ENCODE peak calls at places on chromosomes 4 and X, in five cellular contexts. B, E, L, T and O are unnamed samples.

GRCh38 chrX:10239611-10240064 is 82.9 kb downstream of the CLCN4 start:
- DNase-seq in B (no peak), T (no peak), E (peak; percentile 74), L (no peak), O (no peak)

GRCh38 chrX:14926471-14926870 is 53.2 kb downstream of the MOSPD2 start:
- DNase-seq in E (no peak), T (no peak), B (no peak), L (no peak), O (no peak)

GRCh38 chr4:7172946-7173345 is 19.4 kb upstream of the SORCS2 start:
- DNase-seq in L (no peak), T (no peak), B (no peak), E (no peak), O (no peak)

GRCh38 chr4:2824329-2825183 is 19.1 kb upstream of the ADD1 start:
- DNase-seq in T (no peak), L (no peak), E (no peak), B (no peak), O (no peak)

GRCh38 chr4:7928711-7929505 is 10.8 kb downstream of the AFAP1 start:
- DNase-seq in B (no peak), L (no peak), E (peak; percentile 45), T (no peak), O (no peak)

GRCh38 chrX:44071847-44072545 is 98.8 kb upstream of the NDP start:
- DNase-seq in B (no peak), E (peak; percentile 82), L (no peak), T (no peak), O (peak; percentile 46)

GRCh38 chr4:112668131-112668530 is 31.2 kb downstream of the LARP7 start:
- DNase-seq in B (no peak), E (no peak), T (no peak), L (no peak), O (no peak)

GRCh38 chrX:48826876-48827653 is 752 bp downstream of the ERAS start:
- DNase-seq in L (no peak), B (no peak), E (no peak), T (no peak), O (no peak)

GRCh38 chrX:19840899-19841648 is 46.3 kb downstream of the SH3KBP1 start:
- DNase-seq in B (no peak), T (peak; percentile 37), E (no peak), L (no peak), O (no peak)

GRCh38 chr4:156954598-156954997 is 17.0 kb downstream of the PDGFC start:
- DNase-seq in B (no peak), T (no peak), E (no peak), L (no peak), O (no peak)

GRCh38 chr4:1862961-1863296 is 7.0 kb upstream of the LETM1 start:
- DNase-seq in T (no peak), E (no peak), L (no peak), B (no peak), O (no peak)

GRCh38 chr4:99628040-99628439 is 29.6 kb downstream of the C4orf54 start:
- DNase-seq in T (no peak), E (no peak), L (no peak), B (no peak), O (no peak)

GRCh38 chr4:86099348-86099747 is 260.5 kb downstream of the MAPK10 start:
- DNase-seq in E (no peak), T (no peak), L (no peak), B (no peak), O (no peak)

GRCh38 chrX:72062890-72063289 is 68.8 kb downstream of the RTL5 start:
- DNase-seq in B (no peak), T (no peak), L (no peak), E (no peak), O (no peak)

GRCh38 chrX:130566028-130566683 is 164.4 kb downstream of the RBMX2 start:
- DNase-seq in L (no peak), B (no peak), E (no peak), T (no peak), O (no peak)

GRCh38 chr4:114393295-114394038 is 205.1 kb upstream of the UGT8 start:
- DNase-seq in B (no peak), T (no peak), E (no peak), L (no peak), O (no peak)

GRCh38 chr4:37246891-37247290 is 2.3 kb downstream of the NWD2 start:
- DNase-seq in B (no peak), L (no peak), E (no peak), T (no peak), O (no peak)

GRCh38 chrX:144709841-144710240 is 537.5 kb upstream of the SPANXN1 start:
- DNase-seq in E (no peak), B (no peak), T (no peak), L (no peak), O (no peak)

GRCh38 chrX:34656842-34657780 is at the start of gene TMEM47:
- DNase-seq in B (peak; percentile 26), T (peak; percentile 0), L (peak; percentile 71), E (peak; percentile 75), O (no peak)

GRCh38 chrX:152968193-152968592 is 25.7 kb downstream of the PNMA5 start:
- DNase-seq in E (no peak), B (no peak), L (no peak), T (no peak), O (no peak)

GRCh38 chrX:153032397-153033118 is 23.7 kb upstream of the PNMA3 start:
- DNase-seq in B (peak; percentile 41), L (peak; percentile 57), E (peak; percentile 62), T (peak; percentile 52), O (no peak)

GRCh38 chrX:111914398-111915092 is 38.6 kb downstream of the TRPC5OS start:
- DNase-seq in T (no peak), B (no peak), L (no peak), E (no peak), O (peak; percentile 1)

GRCh38 chr4:30399476-30399875 is 320.7 kb upstream of the PCDH7 start:
- DNase-seq in E (peak; percentile 36), L (no peak), B (no peak), T (no peak), O (no peak)

GRCh38 chrX:786441-786881 is 155.9 kb downstream of the SHOX start:
- DNase-seq in B (no peak), T (no peak), E (no peak), L (no peak), O (no peak)

GRCh38 chr4:6199344-6199921 is 916 bp downstream of the JAKMIP1 start:
- DNase-seq in E (no peak), B (no peak), T (no peak), L (no peak), O (no peak)

GRCh38 chr4:168836482-168836881 is 173.6 kb downstream of the CBR4 start:
- DNase-seq in L (peak; percentile 79), E (no peak), B (no peak), T (no peak), O (no peak)

GRCh38 chr4:89765966-89766365 is 71.0 kb downstream of the SNCA start:
- DNase-seq in E (no peak), L (no peak), B (no peak), T (no peak), O (no peak)

GRCh38 chrX:14064632-14065432 is 35.1 kb upstream of the GEMIN8 start:
- DNase-seq in B (no peak), E (no peak), L (no peak), T (no peak), O (peak; percentile 59)

GRCh38 chrX:30735839-30736238 is 82.6 kb downstream of the GK start:
- DNase-seq in L (no peak), E (peak; percentile 62), B (peak; percentile 1), T (peak; percentile 64), O (peak; percentile 72)

GRCh38 chrX:133999013-133999705 is 13.8 kb upstream of the GPC3 start:
- DNase-seq in L (no peak), B (no peak), E (no peak), T (no peak), O (no peak)

GRCh38 chr4:5863461-5864113 is 29.3 kb downstream of the CRMP1 start:
- DNase-seq in E (peak; percentile 93), L (peak; percentile 58), B (no peak), T (peak; percentile 40), O (peak; percentile 91)

GRCh38 chr4:128483816-128484215 is 196.2 kb upstream of the PGRMC2 start:
- DNase-seq in L (no peak), T (no peak), B (no peak), E (no peak), O (no peak)

GRCh38 chrX:45164021-45164621 is 36.6 kb downstream of the DIPK2B start:
- DNase-seq in L (no peak), B (no peak), E (no peak), T (no peak), O (no peak)

GRCh38 chrX:69153060-69153730 is 12.1 kb downstream of the PJA1 start:
- DNase-seq in T (no peak), B (peak; percentile 3), E (no peak), L (peak; percentile 58), O (no peak)